ENCODE peak calls at places on chromosomes 13 and 19, in ten cellular contexts. M, E, Y, W, T, J, A, L, H and D are unnamed samples.

GRCh38 chr19:6849876-6850275 is 37.5 kb upstream of the ADGRE1 start:
- DNase-seq in M (no peak), E (no peak), Y (no peak), W (no peak), T (no peak), J (peak), A (no peak), L (no peak), H (no peak), D (no peak)

GRCh38 chr13:26991508-26992181 is 180.0 kb downstream of the USP12 start:
- DNase-seq in M (no peak), E (no peak), Y (no peak), W (no peak), T (no peak), J (peak), A (no peak), L (no peak), H (no peak), D (no peak)

GRCh38 chr19:46823049-46823448 is 27.6 kb downstream of the AP2S1 start:
- DNase-seq in M (no peak), E (no peak), Y (no peak), W (no peak), T (no peak), J (no peak), A (no peak), L (no peak), H (no peak), D (no peak)

GRCh38 chr13:109794095-109794494 is 7.7 kb upstream of the IRS2 start:
- DNase-seq in M (no peak), E (no peak), Y (no peak), W (no peak), T (no peak), J (no peak), A (no peak), L (no peak), H (peak), D (no peak)

GRCh38 chr13:67204731-67205130 is 25.4 kb downstream of the PCDH9 start:
- DNase-seq in M (peak), E (no peak), Y (no peak), W (no peak), T (no peak), J (peak), A (no peak), L (no peak), H (no peak), D (no peak)

GRCh38 chr13:49652691-49653305 is 24.5 kb downstream of the ARL11 start:
- DNase-seq in M (no peak), E (no peak), Y (peak), W (peak), T (no peak), J (peak), A (no peak), L (peak), H (peak), D (peak)

GRCh38 chr13:38819053-38819452 is 132.2 kb downstream of the FREM2 start:
- DNase-seq in M (peak), E (no peak), Y (no peak), W (no peak), T (no peak), J (peak), A (no peak), L (no peak), H (no peak), D (no peak)

GRCh38 chr13:91328726-91329125 is 18.8 kb upstream of the MIR17HG start:
- DNase-seq in M (no peak), E (no peak), Y (no peak), W (no peak), T (no peak), J (no peak), A (no peak), L (no peak), H (no peak), D (no peak)

GRCh38 chr19:14782978-14783545 is 4.7 kb upstream of the ADGRE2 start:
- DNase-seq in M (no peak), E (no peak), Y (no peak), W (peak), T (no peak), J (no peak), A (no peak), L (no peak), H (no peak), D (no peak)

GRCh38 chr19:54893406-54893805 is 12.5 kb upstream of the NCR1 start:
- DNase-seq in M (no peak), E (no peak), Y (no peak), W (peak), T (no peak), J (no peak), A (no peak), L (no peak), H (no peak), D (no peak)

GRCh38 chr13:22229916-22230315 is 559.0 kb downstream of the FGF9 start:
- DNase-seq in M (no peak), E (no peak), Y (no peak), W (no peak), T (no peak), J (no peak), A (no peak), L (no peak), H (no peak), D (no peak)

GRCh38 chr13:79246575-79246949 is 159.5 kb downstream of the RBM26 start:
- DNase-seq in M (no peak), E (no peak), Y (no peak), W (no peak), T (no peak), J (no peak), A (no peak), L (no peak), H (no peak), D (no peak)

GRCh38 chr13:28864544-28864943 is 44.4 kb downstream of the MTUS2 start:
- DNase-seq in M (no peak), E (no peak), Y (no peak), W (no peak), T (no peak), J (no peak), A (no peak), L (no peak), H (no peak), D (no peak)

GRCh38 chr19:35742121-35742724 is at the start of gene IGFLR1:
- DNase-seq in M (no peak), E (peak), Y (no peak), W (no peak), T (no peak), J (no peak), A (peak), L (no peak), H (no peak), D (no peak)

GRCh38 chr19:16285769-16286564 is 38.7 kb upstream of the KLF2 start:
- DNase-seq in M (peak), E (no peak), Y (no peak), W (no peak), T (no peak), J (peak), A (peak), L (no peak), H (no peak), D (peak)

GRCh38 chr19:958967-959685 is 25.0 kb upstream of the WDR18 start:
- DNase-seq in M (peak), E (no peak), Y (no peak), W (no peak), T (no peak), J (peak), A (no peak), L (no peak), H (no peak), D (no peak)

GRCh38 chr19:54014920-54015560 is 23.6 kb downstream of the CACNG6 start:
- DNase-seq in M (no peak), E (no peak), Y (no peak), W (no peak), T (no peak), J (no peak), A (no peak), L (no peak), H (no peak), D (peak)

GRCh38 chr13:112885782-112886268 is 83.2 kb upstream of the MCF2L start:
- DNase-seq in M (peak), E (peak), Y (peak), W (peak), T (peak), J (peak), A (peak), L (peak), H (peak), D (peak)

GRCh38 chr19:13982773-13983172 is 23.3 kb downstream of the RFX1 start:
- DNase-seq in M (no peak), E (no peak), Y (no peak), W (no peak), T (no peak), J (no peak), A (no peak), L (no peak), H (no peak), D (no peak)

GRCh38 chr19:47176627-47177090 is 46.0 kb downstream of the SAE1 start:
- DNase-seq in M (peak), E (no peak), Y (peak), W (no peak), T (no peak), J (peak), A (no peak), L (no peak), H (no peak), D (no peak)

GRCh38 chr19:7628589-7629311 is 595 bp downstream of the XAB2 start:
- DNase-seq in M (no peak), E (no peak), Y (no peak), W (no peak), T (no peak), J (no peak), A (no peak), L (no peak), H (no peak), D (peak)

GRCh38 chr13:38564751-38565150 is 122.1 kb upstream of the FREM2 start:
- DNase-seq in M (no peak), E (no peak), Y (no peak), W (no peak), T (no peak), J (no peak), A (no peak), L (no peak), H (no peak), D (no peak)

GRCh38 chr13:47603365-47603764 is 397.7 kb downstream of the SUCLA2 start:
- DNase-seq in M (peak), E (no peak), Y (no peak), W (no peak), T (no peak), J (no peak), A (no peak), L (no peak), H (no peak), D (no peak)

GRCh38 chr19:582497-583197 is 7.0 kb upstream of the HCN2 start:
- DNase-seq in M (no peak), E (peak), Y (no peak), W (peak), T (no peak), J (peak), A (no peak), L (no peak), H (no peak), D (no peak)

DNA sequence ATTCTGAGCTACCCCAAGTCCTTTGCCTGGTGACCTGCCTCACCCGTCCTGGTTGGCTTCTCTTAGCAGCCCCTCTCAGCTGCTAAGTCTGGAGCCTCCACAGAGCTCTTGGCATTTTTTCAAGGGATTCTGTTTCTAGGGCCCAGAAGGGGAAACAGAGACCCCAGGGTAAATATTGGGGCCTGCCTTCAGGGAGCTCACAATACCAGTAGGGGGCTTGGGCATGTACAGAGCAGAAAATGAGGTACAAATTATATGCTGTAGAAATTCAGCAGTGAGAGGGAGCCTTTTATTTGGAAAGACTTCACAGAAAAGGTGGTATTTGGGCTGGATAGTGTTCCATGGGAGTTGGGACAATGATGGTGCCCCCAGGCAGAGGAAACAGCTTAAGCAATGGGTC is 3.7 kb downstream of the SAMD4B start:
- DNase-seq in M (no peak), E (no peak), Y (no peak), W (no peak), T (no peak), J (no peak), A (no peak), L (no peak), H (no peak), D (no peak)
- TF ChIP-seq CTCF in M (no peak), E (no peak), Y (peak), W (peak), T (no peak), J (peak), A (no peak), L (no peak), H (no peak), D (no peak)

GRCh38 chr13:40971321-40971720 is 47.8 kb downstream of the ELF1 start:
- DNase-seq in M (no peak), E (no peak), Y (no peak), W (no peak), T (no peak), J (no peak), A (no peak), L (no peak), H (no peak), D (no peak)

GRCh38 chr13:40970803-40971202 is 48.3 kb downstream of the ELF1 start:
- DNase-seq in M (no peak), E (no peak), Y (no peak), W (no peak), T (no peak), J (no peak), A (no peak), L (no peak), H (no peak), D (no peak)

GRCh38 chr13:40975441-40975840 is 43.7 kb downstream of the ELF1 start:
- DNase-seq in M (no peak), E (no peak), Y (no peak), W (no peak), T (no peak), J (no peak), A (no peak), L (no peak), H (no peak), D (no peak)

GRCh38 chr13:40973409-40973808 is 45.7 kb downstream of the ELF1 start:
- DNase-seq in M (no peak), E (no peak), Y (no peak), W (no peak), T (no peak), J (no peak), A (no peak), L (no peak), H (no peak), D (no peak)

GRCh38 chr13:40974460-40975407 is 44.4 kb downstream of the ELF1 start:
- DNase-seq in M (peak), E (no peak), Y (peak), W (peak), T (no peak), J (peak), A (no peak), L (no peak), H (peak), D (peak)
- TF ChIP-seq CTCF in M (no peak), E (no peak), Y (peak), W (peak), T (no peak), J (peak), A (peak), L (peak), H (peak), D (peak)

GRCh38 chr13:43159007-43159406 is 135.6 kb downstream of the DNAJC15 start:
- DNase-seq in M (peak), E (no peak), Y (peak), W (no peak), T (no peak), J (peak), A (no peak), L (no peak), H (no peak), D (no peak)
- TF ChIP-seq CTCF in M (peak), E (no peak), Y (peak), W (peak), T (no peak), J (peak), A (no peak), L (no peak), H (no peak), D (no peak)

GRCh38 chr19:28697308-28697707 is 515.6 kb downstream of the UQCRFS1 start:
- DNase-seq in M (no peak), E (no peak), Y (no peak), W (no peak), T (no peak), J (no peak), A (no peak), L (no peak), H (no peak), D (no peak)

GRCh38 chr19:28691683-28692082 is 521.3 kb downstream of the UQCRFS1 start:
- DNase-seq in M (no peak), E (no peak), Y (peak), W (no peak), T (no peak), J (peak), A (no peak), L (no peak), H (no peak), D (no peak)

GRCh38 chr19:28700176-28700575 is 512.8 kb downstream of the UQCRFS1 start:
- DNase-seq in M (no peak), E (no peak), Y (peak), W (no peak), T (no peak), J (peak), A (no peak), L (no peak), H (no peak), D (no peak)

DNA sequence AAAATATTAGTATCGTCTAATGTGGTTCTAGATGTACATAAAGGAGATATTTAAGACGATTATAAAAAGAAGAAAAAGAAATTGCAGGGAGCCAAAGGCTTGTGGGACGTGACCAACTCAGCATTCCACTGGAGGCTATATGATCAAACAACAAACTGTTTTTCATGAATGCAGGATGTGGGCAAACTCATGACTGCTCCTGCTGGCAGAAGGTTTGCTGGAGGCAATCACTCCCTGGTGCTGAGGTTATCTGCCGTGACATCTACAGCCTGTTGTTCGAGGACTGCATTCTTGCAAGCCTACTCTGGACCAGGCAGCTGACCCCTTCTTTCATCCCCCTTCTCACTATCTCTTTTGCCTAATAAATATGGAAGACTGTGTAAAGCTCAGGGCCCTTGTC is 518.1 kb downstream of the UQCRFS1 start:
- DNase-seq in M (no peak), E (no peak), Y (no peak), W (no peak), T (no peak), J (no peak), A (no peak), L (no peak), H (no peak), D (no peak)
- TF ChIP-seq CTCF in M (no peak), E (no peak), Y (no peak), W (no peak), T (no peak), J (no peak), A (no peak), L (no peak), H (no peak), D (no peak)

GRCh38 chr19:18635831-18636182 is 1.0 kb upstream of the KLHL26 start:
- DNase-seq in M (no peak), E (no peak), Y (no peak), W (no peak), T (no peak), J (no peak), A (no peak), L (no peak), H (no peak), D (no peak)

GRCh38 chr19:18636183-18636968 is 452 bp upstream of the KLHL26 start:
- DNase-seq in M (peak), E (peak), Y (peak), W (peak), T (peak), J (peak), A (peak), L (peak), H (peak), D (peak)

GRCh38 chr19:18639706-18640105 is 2.9 kb downstream of the KLHL26 start:
- DNase-seq in M (no peak), E (no peak), Y (no peak), W (no peak), T (no peak), J (no peak), A (no peak), L (no peak), H (no peak), D (no peak)

GRCh38 chr19:18636969-18637629 is at the start of gene KLHL26:
- DNase-seq in M (no peak), E (no peak), Y (no peak), W (no peak), T (no peak), J (no peak), A (no peak), L (no peak), H (no peak), D (no peak)

DNA sequence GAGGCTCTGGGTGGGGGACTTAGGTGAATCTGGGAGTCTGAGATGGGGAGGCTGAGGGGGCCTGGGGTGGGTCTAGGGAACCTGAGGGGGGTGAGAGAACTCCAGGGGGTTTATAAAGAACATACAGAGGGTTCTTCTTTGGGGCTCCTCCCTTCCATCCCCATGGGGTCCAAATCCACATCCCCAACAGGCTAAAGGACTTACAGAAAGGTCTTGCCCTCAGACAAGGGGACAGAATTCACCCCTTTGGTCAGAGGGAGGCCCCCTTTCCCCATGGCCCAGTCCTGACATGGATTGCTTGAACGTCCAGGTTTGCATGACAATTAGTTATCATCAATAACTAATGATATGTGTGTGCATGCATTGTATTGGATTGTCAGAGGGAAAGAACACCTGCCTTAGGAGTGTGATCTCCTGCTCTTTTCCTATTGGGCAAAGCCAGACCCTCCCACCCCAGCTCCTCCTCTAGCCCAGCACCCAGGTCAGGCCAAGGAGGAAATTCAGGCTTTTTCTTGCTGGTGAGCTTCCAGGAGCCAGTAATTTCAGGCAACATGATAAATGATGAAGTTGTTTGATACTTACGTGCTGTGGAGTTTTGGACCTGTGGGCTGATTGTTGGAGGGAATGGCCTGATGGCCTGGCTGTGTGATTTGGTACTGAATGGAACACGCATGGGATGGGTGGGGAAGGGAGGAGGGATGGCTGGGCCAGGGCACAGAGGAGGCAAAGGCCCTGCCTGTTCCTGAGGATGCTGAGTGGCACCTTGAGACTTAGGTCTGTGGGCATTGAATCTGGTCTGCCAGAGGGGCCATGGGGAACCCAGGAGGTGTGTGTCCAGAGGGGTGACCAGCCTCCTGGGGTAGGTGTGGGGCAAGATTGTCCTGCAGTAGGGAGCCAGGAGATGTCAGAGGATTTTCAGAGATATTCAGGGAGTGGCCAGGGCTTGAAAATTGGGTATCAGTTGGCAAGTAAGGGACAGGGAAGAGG is 1.1 kb downstream of the KLHL26 start:
- DNase-seq in M (no peak), E (no peak), Y (no peak), W (no peak), T (no peak), J (no peak), A (no peak), L (no peak), H (peak), D (no peak)
- TF ChIP-seq CTCF in M (no peak), E (no peak), Y (no peak), W (no peak), T (no peak), J (no peak), A (no peak), L (peak), H (no peak), D (no peak)

GRCh38 chr19:48872182-48872883 is at the start of gene PPP1R15A:
- DNase-seq in M (peak), E (peak), Y (peak), W (peak), T (peak), J (peak), A (peak), L (peak), H (peak), D (peak)
- TF ChIP-seq CTCF in M (no peak), E (peak), Y (no peak), W (no peak), T (no peak), J (no peak), A (peak), L (no peak), H (no peak), D (no peak)

GRCh38 chr19:10871711-10872550 is 578 bp downstream of the CARM1 start:
- DNase-seq in M (no peak), E (peak), Y (no peak), W (no peak), T (peak), J (peak), A (peak), L (peak), H (peak), D (peak)
- TF ChIP-seq CTCF in M (no peak), E (no peak), Y (peak), W (peak), T (no peak), J (peak), A (no peak), L (peak), H (no peak), D (no peak)

GRCh38 chr13:34357435-34358232 is 539.7 kb downstream of the RFC3 start:
- DNase-seq in M (peak), E (no peak), Y (peak), W (peak), T (no peak), J (peak), A (no peak), L (no peak), H (no peak), D (no peak)
- TF ChIP-seq CTCF in M (no peak), E (no peak), Y (peak), W (no peak), T (no peak), J (no peak), A (no peak), L (peak), H (no peak), D (no peak)

GRCh38 chr19:28862238-28862637 is 350.7 kb downstream of the UQCRFS1 start:
- DNase-seq in M (no peak), E (no peak), Y (no peak), W (no peak), T (no peak), J (no peak), A (no peak), L (no peak), H (no peak), D (no peak)
- TF ChIP-seq CTCF in M (no peak), E (no peak), Y (no peak), W (peak), T (no peak), J (no peak), A (no peak), L (no peak), H (no peak), D (no peak)